ENCODE peak calls at places on chromosome 19, in eight cellular contexts. F is GM23338, J is K562, A is A549, C is HepG2, R is HL-60, P is SK-N-SH, D is Panc1. V is an unnamed sample.

GRCh38 chr19:35509018-35509652 is 4.3 kb downstream of the DMKN start:
- DNase-seq in J (peak), D (no peak), A (peak), F (peak), C (peak), P (no peak), R (no peak), V (peak)

GRCh38 chr19:887072-887471 is 5.9 kb downstream of the MED16 start:
- DNase-seq in C (peak), P (peak), R (no peak), A (no peak), J (no peak), D (no peak), F (no peak), V (no peak)

GRCh38 chr19:54319049-54319448 is 6.1 kb upstream of the LILRA5 start:
- DNase-seq in A (no peak), F (no peak), D (no peak), C (no peak), J (no peak), P (no peak), R (peak), V (no peak)

GRCh38 chr19:38434549-38435051 is 1.1 kb downstream of the RYR1 start:
- DNase-seq in R (no peak), J (peak), F (peak), P (no peak), C (no peak), D (no peak), A (no peak), V (no peak)

GRCh38 chr19:35704218-35704617 is at the start of gene ZBTB32:
- DNase-seq in J (peak), F (peak), D (no peak), R (no peak), C (no peak), P (peak), A (no peak), V (no peak)

GRCh38 chr19:2964874-2965273 is 12.5 kb upstream of the TLE6 start:
- DNase-seq in R (no peak), A (no peak), F (no peak), D (no peak), J (no peak), C (no peak), P (no peak), V (no peak)

GRCh38 chr19:4988770-4989251 is 19.9 kb downstream of the KDM4B start:
- DNase-seq in C (no peak), D (no peak), A (no peak), F (no peak), J (no peak), P (no peak), R (no peak), V (no peak)

GRCh38 chr19:3849092-3849491 is 19.7 kb downstream of the ZFR2 start:
- DNase-seq in P (peak), R (peak), D (no peak), J (peak), C (peak), F (peak), A (no peak), V (peak)

GRCh38 chr19:15323496-15324235 is 8.7 kb downstream of the BRD4 start:
- DNase-seq in A (no peak), P (no peak), R (peak), J (peak), D (no peak), F (no peak), C (peak), V (no peak)
- TF ChIP-seq REST in A (no peak), P (no peak), R (no peak), J (no peak), D (no peak), F (no peak), C (no peak), V (no peak)

GRCh38 chr19:7497292-7497691 is 8.5 kb upstream of the PEX11G start:
- DNase-seq in F (peak), C (no peak), R (peak), A (no peak), D (no peak), P (no peak), J (peak), V (no peak)

GRCh38 chr19:7489609-7490044 is 792 bp upstream of the PEX11G start:
- DNase-seq in C (no peak), J (peak), R (no peak), A (no peak), P (no peak), D (no peak), F (peak), V (no peak)

GRCh38 chr19:7492142-7493055 is 3.6 kb upstream of the PEX11G start:
- DNase-seq in J (no peak), A (no peak), D (no peak), C (no peak), F (no peak), P (no peak), R (peak), V (no peak)

GRCh38 chr19:7488736-7489353 is at the start of gene PEX11G:
- DNase-seq in J (peak), F (peak), C (no peak), D (peak), R (peak), A (peak), P (peak), V (peak)

GRCh38 chr19:7494416-7495098 is 5.7 kb upstream of the PEX11G start:
- DNase-seq in A (no peak), R (no peak), P (peak), F (no peak), C (peak), D (no peak), J (peak), V (no peak)
- TF ChIP-seq REST in A (no peak), R (no peak), P (no peak), F (no peak), C (no peak), D (no peak), J (peak), V (no peak)

GRCh38 chr19:52296773-52297600 is at the start of gene ZNF480:
- DNase-seq in P (peak), A (peak), R (peak), J (peak), D (peak), F (peak), C (peak), V (peak)

GRCh38 chr19:52291781-52292180 is 5.2 kb upstream of the ZNF480 start:
- DNase-seq in C (no peak), A (no peak), P (no peak), F (no peak), R (no peak), D (no peak), J (no peak), V (no peak)

GRCh38 chr19:52296400-52296772 is 583 bp upstream of the ZNF480 start:
- DNase-seq in A (peak), P (no peak), D (no peak), R (no peak), C (peak), F (no peak), J (no peak), V (no peak)

DNA sequence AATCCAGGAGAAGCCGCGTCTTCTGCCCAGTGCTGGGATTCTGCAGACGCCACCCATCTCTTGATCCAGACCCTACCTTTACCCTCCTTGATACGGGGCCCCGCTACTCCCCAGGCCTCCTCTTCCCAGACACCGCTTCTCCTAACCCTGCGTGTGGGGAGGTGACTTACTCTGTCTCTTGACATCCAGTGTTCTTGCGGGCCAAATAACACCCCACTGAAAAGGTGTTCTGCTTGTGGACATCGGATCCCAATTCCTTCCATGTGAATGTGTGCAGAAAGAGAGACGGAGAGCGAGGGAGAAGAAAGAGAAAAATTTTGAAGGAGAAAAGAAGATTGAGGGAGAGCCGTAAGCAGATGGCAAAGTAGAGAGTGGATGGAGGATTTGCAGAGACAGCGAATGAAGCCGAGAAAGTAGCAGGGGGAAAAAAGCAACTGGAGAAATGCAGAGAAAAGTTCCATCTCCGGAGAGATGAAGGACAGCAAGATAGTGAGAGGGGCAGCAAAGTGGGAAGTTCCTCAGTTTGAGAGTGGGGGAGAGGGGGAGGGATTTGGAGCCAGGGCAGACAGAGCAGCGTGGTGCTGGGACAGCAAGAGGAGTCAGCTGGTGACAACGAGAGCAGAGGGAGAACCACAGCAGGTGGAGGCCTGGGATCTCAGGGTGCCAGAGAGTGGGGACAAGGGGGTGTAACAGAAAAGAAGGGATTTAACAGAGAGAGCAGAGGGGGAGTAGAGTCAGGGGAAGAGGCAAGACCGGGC is 811 bp downstream of the ZNF480 start:
- DNase-seq in A (no peak), J (peak), C (no peak), P (peak), F (no peak), R (peak), D (no peak), V (no peak)
- TF ChIP-seq REST in A (no peak), J (no peak), C (no peak), P (no peak), F (no peak), R (no peak), D (no peak), V (no peak)

GRCh38 chr19:30130356-30131122 is 188.5 kb downstream of the URI1 start:
- DNase-seq in F (no peak), C (no peak), D (no peak), R (no peak), J (no peak), A (no peak), P (no peak), V (no peak)
- TF ChIP-seq REST in F (no peak), C (no peak), D (no peak), R (no peak), J (no peak), A (no peak), P (no peak), V (no peak)

GRCh38 chr19:44943801-44944249 is 1.8 kb downstream of the APOC4 start:
- DNase-seq in D (no peak), C (no peak), F (no peak), J (peak), P (no peak), A (no peak), R (peak), V (no peak)
- TF ChIP-seq REST in D (no peak), C (no peak), F (no peak), J (no peak), P (no peak), A (no peak), R (no peak), V (no peak)

DNA sequence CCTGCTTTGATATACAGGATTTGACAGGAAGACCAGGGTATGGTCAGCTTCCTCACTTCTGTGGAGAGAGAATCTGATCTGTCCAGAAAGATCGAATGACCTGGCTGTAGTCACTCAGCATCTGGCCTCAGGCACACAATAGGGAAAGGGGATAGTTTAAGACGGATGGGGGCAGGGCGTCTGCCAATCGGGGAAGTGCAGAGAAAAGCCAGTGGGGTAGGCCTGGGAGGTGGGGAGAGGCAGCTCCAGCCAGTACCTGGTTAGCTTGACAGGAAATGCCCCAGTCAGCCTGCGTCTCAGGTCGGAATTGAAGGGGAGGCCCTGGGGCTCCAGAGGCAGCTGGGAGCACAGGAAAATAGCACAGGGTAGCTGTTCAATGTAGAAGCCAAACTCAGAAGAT is 12.4 kb downstream of the ZNF444 start:
- DNase-seq in D (no peak), P (no peak), F (peak), J (no peak), A (no peak), R (no peak), C (no peak), V (no peak)
- TF ChIP-seq REST in D (no peak), P (no peak), F (no peak), J (no peak), A (no peak), R (no peak), C (no peak), V (no peak)